ENCODE peak calls at places on chromosome 11, in five cellular contexts. V, W, C, K and M are unnamed samples.
A peak's percentile ranks its signal among the peaks of the same experiment; 100 is the strongest.

GRCh38 chr11:27444801-27445215 is 27.8 kb downstream of the LGR4 start:
- DNase-seq in V (no peak), W (no peak), C (no peak), K (no peak), M (no peak)

GRCh38 chr11:78251083-78251699 is 62.5 kb downstream of the USP35 start:
- DNase-seq in V (no peak), W (no peak), C (no peak), K (no peak), M (no peak)

GRCh38 chr11:72808415-72808814 is 5.8 kb upstream of the ATG16L2 start:
- DNase-seq in V (no peak), W (no peak), C (no peak), K (no peak), M (no peak)

GRCh38 chr11:123197711-123198110 is 2.7 kb upstream of the CLMP start:
- DNase-seq in V (no peak), W (peak; percentile 33), C (no peak), K (no peak), M (no peak)

GRCh38 chr11:134478176-134478575 is 66.1 kb upstream of the B3GAT1 start:
- DNase-seq in V (no peak), W (no peak), C (no peak), K (no peak), M (no peak)

GRCh38 chr11:32101791-32102190 is 10.9 kb downstream of the RCN1 start:
- DNase-seq in V (no peak), W (no peak), C (no peak), K (no peak), M (no peak)

GRCh38 chr11:120180571-120181445 is 30.0 kb upstream of the OAF start:
- DNase-seq in V (no peak), W (no peak), C (no peak), K (peak; percentile 24), M (no peak)

GRCh38 chr11:18455686-18456372 is at the start of gene LDHAL6A:
- DNase-seq in V (no peak), W (no peak), C (no peak), K (no peak), M (no peak)

GRCh38 chr11:115153135-115153534 is 351.1 kb downstream of the CADM1 start:
- DNase-seq in V (no peak), W (no peak), C (no peak), K (no peak), M (no peak)

GRCh38 chr11:82790723-82791487 is 57.2 kb upstream of the FAM181B start:
- DNase-seq in V (no peak), W (no peak), C (no peak), K (no peak), M (no peak)

GRCh38 chr11:128716231-128716630 is 22.4 kb downstream of the FLI1 start:
- DNase-seq in V (peak; percentile 52), W (no peak), C (no peak), K (no peak), M (no peak)

GRCh38 chr11:63769719-63770443 is 1.3 kb upstream of the ZFTA start:
- DNase-seq in V (no peak), W (no peak), C (no peak), K (no peak), M (no peak)

GRCh38 chr11:130157111-130157510 is 2.5 kb upstream of the ST14 start:
- DNase-seq in V (no peak), W (no peak), C (no peak), K (no peak), M (no peak)

GRCh38 chr11:91703042-91703441 is 521.6 kb upstream of the FAT3 start:
- DNase-seq in V (no peak), W (no peak), C (no peak), K (no peak), M (no peak)

GRCh38 chr11:74932169-74932568 is 16.7 kb downstream of the XRRA1 start:
- DNase-seq in V (peak; percentile 5), W (no peak), C (no peak), K (no peak), M (no peak)

GRCh38 chr11:19979519-19979845 is 180.8 kb downstream of the DBX1 start:
- DNase-seq in V (no peak), W (no peak), C (no peak), K (no peak), M (no peak)

GRCh38 chr11:2826679-2827056 is 58.9 kb downstream of the CDKN1C start:
- DNase-seq in V (peak; percentile 73), W (no peak), C (no peak), K (no peak), M (no peak)

GRCh38 chr11:70601861-70602575 is 203.7 kb downstream of the CTTN start:
- DNase-seq in V (no peak), W (no peak), C (no peak), K (no peak), M (no peak)

GRCh38 chr11:64207247-64208085 is 945 bp downstream of the FERMT3 start:
- DNase-seq in V (peak; percentile 87), W (no peak), C (peak; percentile 87), K (no peak), M (peak; percentile 89)

GRCh38 chr11:62770778-62771143 is 435 bp upstream of the TAF6L start:
- DNase-seq in V (peak; percentile 76), W (no peak), C (no peak), K (peak; percentile 50), M (no peak)

GRCh38 chr11:66559141-66559861 is 9.1 kb downstream of the CTSF start:
- DNase-seq in V (no peak), W (no peak), C (no peak), K (no peak), M (no peak)

GRCh38 chr11:9568854-9569587 is 4.4 kb upstream of the WEE1 start:
- DNase-seq in V (peak; percentile 37), W (peak; percentile 90), C (peak; percentile 63), K (no peak), M (no peak)

GRCh38 chr11:1031121-1031899 is 5.2 kb downstream of the MUC6 start:
- DNase-seq in V (no peak), W (no peak), C (no peak), K (no peak), M (no peak)

GRCh38 chr11:119523801-119524200 is 100.8 kb upstream of the THY1 start:
- DNase-seq in V (no peak), W (no peak), C (no peak), K (no peak), M (no peak)

GRCh38 chr11:126949066-126949945 is 51.3 kb downstream of the KIRREL3 start:
- DNase-seq in V (no peak), W (no peak), C (no peak), K (no peak), M (no peak)

GRCh38 chr11:75815345-75815983 is 454 bp downstream of the UVRAG start:
- DNase-seq in V (peak; percentile 17), W (no peak), C (peak; percentile 69), K (no peak), M (peak; percentile 86)

GRCh38 chr11:134146598-134146997 is 77.2 kb downstream of the NCAPD3 start:
- DNase-seq in V (no peak), W (no peak), C (no peak), K (no peak), M (no peak)

GRCh38 chr11:72582206-72583176 is 91.7 kb downstream of the PDE2A start:
- DNase-seq in V (no peak), W (no peak), C (peak; percentile 30), K (no peak), M (peak; percentile 37)

GRCh38 chr11:123144707-123145106 is 50.3 kb downstream of the CLMP start:
- DNase-seq in V (no peak), W (no peak), C (no peak), K (no peak), M (no peak)

GRCh38 chr11:109514313-109515018 is 92.5 kb downstream of the C11orf87 start:
- DNase-seq in V (peak; percentile 15), W (no peak), C (no peak), K (no peak), M (no peak)

GRCh38 chr11:40241524-40242037 is 1217.9 kb downstream of the LRRC4C start:
- DNase-seq in V (no peak), W (no peak), C (no peak), K (no peak), M (no peak)

GRCh38 chr11:132245558-132246385 is 875.4 kb downstream of the NTM start:
- DNase-seq in V (no peak), W (no peak), C (no peak), K (peak; percentile 23), M (no peak)

GRCh38 chr11:85751738-85752137 is 59.2 kb downstream of the SYTL2 start:
- DNase-seq in V (no peak), W (no peak), C (no peak), K (no peak), M (no peak)

GRCh38 chr11:134516529-134516928 is 104.5 kb upstream of the B3GAT1 start:
- DNase-seq in V (no peak), W (no peak), C (no peak), K (no peak), M (no peak)

GRCh38 chr11:18321622-18321990 is 334 bp downstream of the HPS5 start:
- DNase-seq in V (peak; percentile 50), W (no peak), C (no peak), K (no peak), M (no peak)

GRCh38 chr11:46200537-46201281 is 76.8 kb upstream of the CREB3L1 start:
- DNase-seq in V (no peak), W (no peak), C (no peak), K (no peak), M (no peak)

GRCh38 chr11:14380947-14381555 is 22.1 kb upstream of the RRAS2 start:
- DNase-seq in V (no peak), W (no peak), C (peak; percentile 80), K (peak; percentile 76), M (peak; percentile 82)

GRCh38 chr11:115552151-115552550 is 47.9 kb upstream of the CADM1 start:
- DNase-seq in V (no peak), W (no peak), C (no peak), K (no peak), M (no peak)

GRCh38 chr11:73343076-73343833 is 32.9 kb upstream of the RELT start:
- DNase-seq in V (no peak), W (no peak), C (no peak), K (no peak), M (peak; percentile 17)